ENCODE peak calls at places on chromosomes 16 and 17, in nine cellular contexts. G is tibial artery, C is pancreas, Q is left lung, M is cardiac muscle cell, O is gastrocnemius medialis, K is fibroblast of lung, E is psoas muscle, V is right lobe of liver. T is an unnamed sample.

GRCh38 chr16:79329163-79329521 is 271.4 kb downstream of the MAF start:
- DNase-seq in G (no peak), C (no peak), Q (no peak), M (no peak), O (no peak), K (no peak), E (no peak), V (no peak), T (no peak)

GRCh38 chr17:57086069-57086930 is 1.3 kb downstream of the AKAP1 start:
- DNase-seq in G (peak; percentile 29), C (no peak), Q (peak; percentile 83), M (no peak), O (peak; percentile 43), K (no peak), E (no peak), V (peak; percentile 77), T (no peak)

GRCh38 chr16:287298-287811 is 4.4 kb downstream of the PDIA2 start:
- DNase-seq in G (no peak), C (peak; percentile 67), Q (no peak), M (no peak), O (no peak), K (no peak), E (no peak), V (no peak), T (no peak)

GRCh38 chr16:50469744-50470301 is 78.4 kb upstream of the NKD1 start:
- DNase-seq in G (no peak), C (no peak), Q (no peak), M (no peak), O (no peak), K (no peak), E (no peak), V (no peak), T (no peak)

GRCh38 chr17:65593870-65594584 is 32.6 kb upstream of the AXIN2 start:
- DNase-seq in G (no peak), C (no peak), Q (no peak), M (peak; percentile 37), O (no peak), K (peak; percentile 20), E (no peak), V (no peak), T (no peak)

GRCh38 chr17:77131919-77132318 is 8.8 kb upstream of the SEC14L1 start:
- DNase-seq in G (no peak), C (no peak), Q (no peak), M (peak; percentile 81), O (peak; percentile 31), K (peak; percentile 49), E (no peak), V (no peak), T (no peak)

GRCh38 chr17:44782349-44782850 is 23.6 kb downstream of the ADAM11 start:
- DNase-seq in G (no peak), C (no peak), Q (no peak), M (no peak), O (no peak), K (no peak), E (no peak), V (peak; percentile 9), T (no peak)

GRCh38 chr16:54430491-54431030 is 144.0 kb upstream of the IRX3 start:
- DNase-seq in G (no peak), C (no peak), Q (no peak), M (peak; percentile 59), O (no peak), K (peak; percentile 59), E (no peak), V (peak; percentile 64), T (no peak)

GRCh38 chr16:79602615-79603014 is 2.1 kb upstream of the MAF start:
- DNase-seq in G (no peak), C (no peak), Q (no peak), M (no peak), O (no peak), K (no peak), E (no peak), V (no peak), T (no peak)

GRCh38 chr17:82775033-82775823 is 23.4 kb downstream of the TBCD start:
- DNase-seq in G (no peak), C (peak; percentile 78), Q (peak; percentile 92), M (peak; percentile 58), O (peak; percentile 50), K (peak; percentile 40), E (peak; percentile 71), V (peak; percentile 78), T (peak; percentile 37)

GRCh38 chr16:56841233-56841632 is 23.8 kb upstream of the SLC12A3 start:
- DNase-seq in G (no peak), C (no peak), Q (no peak), M (peak; percentile 44), O (no peak), K (peak; percentile 47), E (no peak), V (no peak), T (no peak)

GRCh38 chr16:75750516-75750915 is 24.2 kb upstream of the CPHXL start:
- DNase-seq in G (no peak), C (no peak), Q (no peak), M (no peak), O (no peak), K (no peak), E (no peak), V (no peak), T (no peak)

GRCh38 chr16:68298312-68298711 is 12.4 kb downstream of the SLC7A6OS start:
- DNase-seq in G (no peak), C (no peak), Q (no peak), M (no peak), O (no peak), K (no peak), E (no peak), V (no peak), T (no peak)
- H3K36me3 ChIP-seq in G (peaks cover 93% of the 10 kb centered on the region), C (peaks cover 19% of the 10 kb centered on the region), Q (peaks cover 100% of the 10 kb centered on the region), M (peaks cover 54% of the 10 kb centered on the region), O (no peaks in the 10 kb centered on the region), K (peaks cover 29% of the 10 kb centered on the region), E (peaks cover 100% of the 10 kb centered on the region), V (peaks cover 6% of the 10 kb centered on the region), T (peaks cover 87% of the 10 kb centered on the region)

GRCh38 chr16:3123986-3124886 is 10.6 kb upstream of the ZNF213 start:
- DNase-seq in G (peak; percentile 97), C (peak; percentile 96), Q (peak; percentile 98), M (peak; percentile 96), O (peak; percentile 91), K (peak; percentile 92), E (peak; percentile 96), V (peak; percentile 97), T (peak; percentile 96)
- TF ChIP-seq CTCF in G (no peak), C (no peak), Q (no peak), M (peak; percentile 27), O (no peak), K (peak; percentile 18), E (peak; percentile 10), V (peak; percentile 21), T (peak; percentile 33)

GRCh38 chr16:16059895-16060590 is 110.6 kb downstream of the ABCC1 start:
- DNase-seq in G (no peak), C (peak; percentile 90), Q (no peak), M (no peak), O (peak; percentile 98), K (no peak), E (peak; percentile 63), V (no peak), T (no peak)
- H3K36me3 ChIP-seq in G (peaks cover 62% of the 10 kb centered on the region), C (no peaks in the 10 kb centered on the region), Q (peaks cover 83% of the 10 kb centered on the region), M (no peaks in the 10 kb centered on the region), O (no peaks in the 10 kb centered on the region), K (peaks cover 19% of the 10 kb centered on the region), E (peaks cover 42% of the 10 kb centered on the region), V (peaks cover 4% of the 10 kb centered on the region), T (peaks cover 88% of the 10 kb centered on the region)

GRCh38 chr16:84887207-84887606 is 67.4 kb downstream of the CRISPLD2 start:
- DNase-seq in G (no peak), C (no peak), Q (no peak), M (no peak), O (no peak), K (no peak), E (no peak), V (no peak), T (no peak)
- TF ChIP-seq CTCF in G (no peak), C (no peak), Q (no peak), M (no peak), O (no peak), K (no peak), E (no peak), V (no peak), T (no peak)

GRCh38 chr17:3678821-3679175 is 10.2 kb downstream of the EMC6 start:
- DNase-seq in G (no peak), C (no peak), Q (no peak), M (no peak), O (no peak), K (no peak), E (no peak), V (no peak), T (no peak)

GRCh38 chr17:3672571-3672970 is 4.0 kb downstream of the EMC6 start:
- DNase-seq in G (no peak), C (no peak), Q (no peak), M (no peak), O (no peak), K (no peak), E (no peak), V (no peak), T (no peak)

GRCh38 chr17:3679186-3680126 is 10.8 kb downstream of the EMC6 start:
- DNase-seq in G (no peak), C (no peak), Q (no peak), M (no peak), O (no peak), K (no peak), E (no peak), V (no peak), T (no peak)

GRCh38 chr17:3678095-3678820 is 9.6 kb downstream of the EMC6 start:
- DNase-seq in G (no peak), C (no peak), Q (no peak), M (no peak), O (peak; percentile 43), K (no peak), E (no peak), V (no peak), T (no peak)

DNA sequence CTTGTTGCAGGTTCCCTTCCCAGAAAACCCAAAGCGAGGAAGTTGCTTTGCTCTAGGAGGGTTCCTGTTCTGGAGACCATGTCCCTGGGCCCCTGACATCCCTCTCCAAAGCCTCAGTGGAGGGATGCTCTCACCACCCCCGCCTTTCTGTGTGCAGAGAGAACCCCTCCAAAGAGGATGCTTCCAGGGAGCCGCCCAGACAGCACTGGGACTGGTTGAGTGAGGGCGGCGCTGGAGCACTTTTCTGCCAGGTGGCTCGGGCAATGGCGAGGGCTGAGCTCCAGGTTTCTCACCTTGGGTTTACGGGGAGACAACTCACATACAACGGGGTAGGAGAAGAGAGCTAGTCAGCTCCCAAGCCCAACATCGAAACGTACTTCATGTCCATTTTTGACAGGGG is 7.3 kb downstream of the EMC6 start:
- DNase-seq in G (no peak), C (no peak), Q (no peak), M (no peak), O (no peak), K (no peak), E (no peak), V (no peak), T (no peak)
- H3K36me3 ChIP-seq in G (peaks cover 12% of the 10 kb centered on the region), C (no peaks in the 10 kb centered on the region), Q (no peaks in the 10 kb centered on the region), M (no peaks in the 10 kb centered on the region), O (no peaks in the 10 kb centered on the region), K (no peaks in the 10 kb centered on the region), E (peaks cover 28% of the 10 kb centered on the region), V (no peaks in the 10 kb centered on the region), T (no peaks in the 10 kb centered on the region)

T was measured in heart right ventricle.